ENCODE peak calls at places on chromosomes 4 and X, in five cellular contexts. One of them, this sample, is unnamed.

GRCh38 chrX:77009691-77010090 is 437.5 kb upstream of the FGF16 start:
- DNase-seq in GM13976: no peak
- DNase-seq in nucleus accumbens: no peak
- DNase-seq in neural crest cell: no peak
- DNase-seq in effector CD8-positive, alpha-beta T cell: no peak
- DNase-seq in this sample: peak; percentile 0

GRCh38 chrX:52425710-52426245 is 57.0 kb downstream of the XAGE2 start:
- DNase-seq in effector CD8-positive, alpha-beta T cell: no peak
- DNase-seq in GM13976: no peak
- DNase-seq in neural crest cell: no peak
- DNase-seq in nucleus accumbens: no peak
- DNase-seq in this sample: peak; percentile 20

GRCh38 chr4:132992686-132993085 is 156.4 kb upstream of the PCDH10 start:
- DNase-seq in GM13976: no peak
- DNase-seq in nucleus accumbens: no peak
- DNase-seq in effector CD8-positive, alpha-beta T cell: no peak
- DNase-seq in neural crest cell: no peak
- DNase-seq in this sample: peak; percentile 35

GRCh38 chr4:8594097-8595038 is 1.8 kb downstream of the CPZ start:
- DNase-seq in effector CD8-positive, alpha-beta T cell: no peak
- DNase-seq in GM13976: peak; percentile 87
- DNase-seq in nucleus accumbens: peak; percentile 33
- DNase-seq in neural crest cell: peak; percentile 65
- DNase-seq in this sample: peak; percentile 80

GRCh38 chr4:136725286-136726081 is 806.8 kb downstream of the PCDH18 start:
- DNase-seq in nucleus accumbens: no peak
- DNase-seq in GM13976: no peak
- DNase-seq in effector CD8-positive, alpha-beta T cell: no peak
- DNase-seq in neural crest cell: no peak
- DNase-seq in this sample: peak; percentile 2

GRCh38 chrX:141989802-141990201 is 86.1 kb downstream of the MAGEC1 start:
- DNase-seq in GM13976: no peak
- DNase-seq in neural crest cell: no peak
- DNase-seq in nucleus accumbens: no peak
- DNase-seq in effector CD8-positive, alpha-beta T cell: no peak
- DNase-seq in this sample: peak; percentile 41

GRCh38 chr4:150569384-150569987 is 12.5 kb upstream of the MAB21L2 start:
- DNase-seq in neural crest cell: no peak
- DNase-seq in effector CD8-positive, alpha-beta T cell: no peak
- DNase-seq in GM13976: no peak
- DNase-seq in nucleus accumbens: no peak
- DNase-seq in this sample: peak; percentile 38

GRCh38 chrX:134623293-134624045 is 34.8 kb downstream of the PLAC1 start:
- DNase-seq in neural crest cell: no peak
- DNase-seq in GM13976: no peak
- DNase-seq in effector CD8-positive, alpha-beta T cell: no peak
- DNase-seq in nucleus accumbens: no peak
- DNase-seq in this sample: peak; percentile 59

This sample was measured in fibroblast of pulmonary artery.